ENCODE peak calls at places on chromosome 14, in six cellular contexts. G, D, O, Z, V and F are unnamed samples.

GRCh38 chr14:93832076-93832475 is 43.8 kb upstream of the PRIMA1 start:
- DNase-seq in V (no peak), Z (no peak), O (no peak), G (no peak), D (no peak), F (no peak)

GRCh38 chr14:57962293-57962996 is 96.6 kb upstream of the SLC35F4 start:
- DNase-seq in Z (no peak), G (no peak), D (peak), V (no peak), O (no peak), F (no peak)

GRCh38 chr14:70988452-70988851 is 81.2 kb downstream of the PCNX1 start:
- DNase-seq in O (no peak), D (peak), V (no peak), G (no peak), Z (no peak), F (no peak)

GRCh38 chr14:68008491-68008890 is 188.9 kb downstream of the RAD51B start:
- DNase-seq in D (no peak), O (no peak), Z (no peak), V (no peak), G (no peak), F (no peak)

GRCh38 chr14:53956427-53957201 is at the start of gene BMP4:
- DNase-seq in O (no peak), G (no peak), Z (no peak), D (peak), V (no peak), F (no peak)

GRCh38 chr14:95523051-95523817 is 6.8 kb upstream of the SYNE3 start:
- DNase-seq in D (no peak), V (no peak), Z (no peak), O (no peak), G (no peak), F (no peak)

GRCh38 chr14:104600805-104601204 is 3.8 kb downstream of the TMEM179 start:
- DNase-seq in D (no peak), Z (no peak), V (no peak), G (no peak), O (no peak), F (no peak)

GRCh38 chr14:31945074-31945613 is 132.0 kb upstream of the ARHGAP5 start:
- DNase-seq in Z (no peak), G (no peak), V (no peak), D (no peak), O (no peak), F (peak)

GRCh38 chr14:68160779-68161546 is 341.4 kb downstream of the RAD51B start:
- DNase-seq in D (no peak), O (no peak), V (peak), G (no peak), Z (no peak), F (no peak)

GRCh38 chr14:104604461-104605449 is at the start of gene TMEM179:
- DNase-seq in D (peak), O (no peak), G (peak), Z (no peak), V (peak), F (no peak)

GRCh38 chr14:30657606-30658163 is 35.6 kb downstream of the SCFD1 start:
- DNase-seq in G (no peak), V (peak), O (no peak), Z (no peak), D (no peak), F (no peak)

GRCh38 chr14:64715628-64716412 is 11.6 kb downstream of the PLEKHG3 start:
- DNase-seq in D (peak), G (no peak), O (no peak), V (no peak), Z (no peak), F (no peak)

GRCh38 chr14:104253901-104254353 is 115.5 kb downstream of the KIF26A start:
- DNase-seq in V (no peak), G (no peak), O (no peak), D (no peak), Z (no peak), F (no peak)

GRCh38 chr14:65832431-65833253 is 420.1 kb downstream of the FUT8 start:
- DNase-seq in V (peak), G (peak), O (no peak), Z (no peak), D (peak), F (no peak)

GRCh38 chr14:77025744-77026165 is 2.8 kb downstream of the IRF2BPL start:
- DNase-seq in V (no peak), D (peak), G (peak), O (no peak), Z (no peak), F (no peak)

GRCh38 chr14:51020024-51020710 is 74.7 kb downstream of the TRIM9 start:
- DNase-seq in D (no peak), O (no peak), V (no peak), Z (no peak), G (peak), F (no peak)

GRCh38 chr14:93185333-93185688 is 194 bp downstream of the LYSET start:
- DNase-seq in O (no peak), V (no peak), D (no peak), G (no peak), Z (no peak), F (no peak)

GRCh38 chr14:22554706-22555572 is 34.1 kb downstream of the DAD1 start:
- DNase-seq in G (no peak), V (no peak), Z (no peak), D (no peak), O (no peak), F (no peak)

GRCh38 chr14:72547999-72548398 is 345.9 kb downstream of the DPF3 start:
- DNase-seq in G (no peak), V (no peak), D (no peak), O (no peak), Z (no peak), F (no peak)

GRCh38 chr14:68718033-68718725 is 74.7 kb downstream of the ZFP36L1 start:
- DNase-seq in O (no peak), Z (no peak), G (no peak), D (no peak), V (no peak), F (no peak)

GRCh38 chr14:48826058-48826457 is 760.1 kb downstream of the RPS29 start:
- DNase-seq in G (no peak), V (no peak), D (no peak), O (no peak), Z (no peak), F (no peak)

GRCh38 chr14:68801631-68802030 is 8.8 kb upstream of the ZFP36L1 start:
- DNase-seq in O (no peak), G (no peak), D (no peak), V (no peak), Z (no peak), F (no peak)

GRCh38 chr14:89085154-89086059 is 261.0 kb downstream of the TTC8 start:
- DNase-seq in G (no peak), O (no peak), Z (no peak), V (peak), D (no peak), F (no peak)

GRCh38 chr14:61644185-61644584 is 51.1 kb upstream of the HIF1A start:
- DNase-seq in O (no peak), Z (no peak), V (no peak), D (no peak), G (no peak), F (no peak)

GRCh38 chr14:69038449-69039286 is 59.6 kb upstream of the ACTN1 start:
- DNase-seq in Z (no peak), O (no peak), G (peak), V (peak), D (peak), F (no peak)

GRCh38 chr14:40855343-40855742 is 751.3 kb upstream of the LRFN5 start:
- DNase-seq in V (no peak), Z (no peak), D (no peak), O (no peak), G (no peak), F (no peak)

GRCh38 chr14:21382886-21383847 is 652 bp downstream of the SUPT16H start:
- DNase-seq in D (peak), Z (peak), G (peak), V (peak), O (no peak), F (peak)

GRCh38 chr14:33682746-33683145 is 268.1 kb downstream of the EGLN3 start:
- DNase-seq in V (peak), G (no peak), D (no peak), O (no peak), Z (no peak), F (no peak)

GRCh38 chr14:91149462-91149861 is 35.6 kb downstream of the DGLUCY start:
- DNase-seq in Z (no peak), D (no peak), G (peak), O (no peak), V (peak), F (no peak)

GRCh38 chr14:51597511-51597920 is 54.2 kb upstream of the FRMD6 start:
- DNase-seq in V (peak), G (peak), O (no peak), D (no peak), Z (no peak), F (no peak)

GRCh38 chr14:92503756-92504491 is 9.7 kb upstream of the RIN3 start:
- DNase-seq in V (peak), D (no peak), Z (no peak), O (no peak), G (peak), F (no peak)